ENCODE peak calls at places on chromosome 6, in four cellular contexts. B is HepG2, X is GM12878, A is K562. H is an unnamed sample.

GRCh38 chr6:40611912-40612311 is 24.7 kb upstream of the LRFN2 start:
- DNase-seq in B (no peak), X (no peak), A (no peak), H (no peak)

GRCh38 chr6:124373386-124373785 is 569.7 kb downstream of the NKAIN2 start:
- DNase-seq in B (no peak), X (no peak), A (no peak), H (no peak)

GRCh38 chr6:142947702-142948480 is 2.9 kb upstream of the HIVEP2 start:
- DNase-seq in B (no peak), X (no peak), A (no peak), H (no peak)

GRCh38 chr6:15626878-15627683 is 35.7 kb downstream of the DTNBP1 start:
- DNase-seq in B (no peak), X (no peak), A (peak), H (no peak)

GRCh38 chr6:41657131-41658094 is 19.1 kb downstream of the MDFI start:
- DNase-seq in B (peak), X (no peak), A (no peak), H (no peak)

GRCh38 chr6:46645265-46645664 is 7.4 kb downstream of the CYP39A1 start:
- DNase-seq in B (no peak), X (no peak), A (no peak), H (no peak)

GRCh38 chr6:84422380-84422968 is 195.0 kb upstream of the CEP162 start:
- DNase-seq in B (peak), X (no peak), A (peak), H (peak)

GRCh38 chr6:152720964-152721363 is 23.3 kb downstream of the MYCT1 start:
- DNase-seq in B (no peak), X (no peak), A (no peak), H (no peak)

GRCh38 chr6:17193376-17193775 is 87.8 kb upstream of the RBM24 start:
- DNase-seq in B (no peak), X (no peak), A (no peak), H (no peak)

GRCh38 chr6:28757429-28758045 is 166.2 kb downstream of the TRIM27 start:
- DNase-seq in B (peak), X (no peak), A (no peak), H (peak)

GRCh38 chr6:13709698-13710551 is 1.7 kb downstream of the RANBP9 start:
- DNase-seq in B (peak), X (no peak), A (peak), H (no peak)

GRCh38 chr6:70820778-70821177 is 136.1 kb downstream of the B3GAT2 start:
- DNase-seq in B (no peak), X (no peak), A (no peak), H (no peak)

GRCh38 chr6:151012321-151013294 is 147.1 kb downstream of the MTHFD1L start:
- DNase-seq in B (peak), X (no peak), A (no peak), H (no peak)

GRCh38 chr6:80467408-80467807 is 360.9 kb downstream of the BCKDHB start:
- DNase-seq in B (no peak), X (no peak), A (no peak), H (no peak)

GRCh38 chr6:143215785-143216184 is 155.1 kb downstream of the AIG1 start:
- DNase-seq in B (no peak), X (no peak), A (no peak), H (no peak)

GRCh38 chr6:54860739-54861138 is 14.2 kb downstream of the FAM83B start:
- DNase-seq in B (no peak), X (no peak), A (no peak), H (no peak)

GRCh38 chr6:13462380-13463326 is 24.7 kb downstream of the GFOD1 start:
- DNase-seq in B (no peak), X (no peak), A (no peak), H (no peak)

GRCh38 chr6:125363360-125364121 is 61.8 kb upstream of the HDDC2 start:
- DNase-seq in B (peak), X (no peak), A (no peak), H (peak)

GRCh38 chr6:156780962-156781705 is 4.0 kb downstream of the ARID1B start:
- DNase-seq in B (no peak), X (no peak), A (no peak), H (no peak)

GRCh38 chr6:15500901-15501805 is 161.7 kb downstream of the DTNBP1 start:
- DNase-seq in B (no peak), X (no peak), A (no peak), H (no peak)

GRCh38 chr6:6881438-6882267 is 226.1 kb upstream of the RREB1 start:
- DNase-seq in B (no peak), X (no peak), A (no peak), H (no peak)

GRCh38 chr6:110646951-110647910 is 168.0 kb downstream of the CDK19 start:
- DNase-seq in B (no peak), X (no peak), A (no peak), H (peak)

GRCh38 chr6:35049885-35050284 is 91.3 kb downstream of the TCP11 start:
- DNase-seq in B (no peak), X (no peak), A (peak), H (no peak)

GRCh38 chr6:169961772-169962561 is 210.5 kb downstream of the ERMARD start:
- DNase-seq in B (no peak), X (no peak), A (no peak), H (peak)
- TF ChIP-seq ETV6 in B (no peak), X (no peak), A (no peak), H (peak)

GRCh38 chr6:32151131-32151884 is 431 bp downstream of the PRRT1 start:
- DNase-seq in B (no peak), X (no peak), A (no peak), H (no peak)
- TF ChIP-seq ETV6 in B (no peak), X (no peak), A (no peak), H (no peak)

GRCh38 chr6:144667517-144667916 is 382.4 kb downstream of the UTRN start:
- DNase-seq in B (no peak), X (no peak), A (no peak), H (no peak)
- TF ChIP-seq ETV6 in B (no peak), X (no peak), A (no peak), H (no peak)

GRCh38 chr6:22146581-22147468 is 150.0 kb downstream of the PRL start:
- DNase-seq in B (no peak), X (no peak), A (no peak), H (no peak)
- TF ChIP-seq ETV6 in B (no peak), X (no peak), A (no peak), H (no peak)

GRCh38 chr6:106339334-106340029 is 13.9 kb upstream of the ATG5 start:
- DNase-seq in B (peak), X (no peak), A (peak), H (peak)

GRCh38 chr6:106334646-106335448 is 9.3 kb upstream of the ATG5 start:
- DNase-seq in B (peak), X (no peak), A (peak), H (peak)
- TF ChIP-seq ETV6 in B (no peak), X (no peak), A (no peak), H (no peak)

GRCh38 chr6:38179300-38179699 is 359.8 kb downstream of the ZFAND3 start:
- DNase-seq in B (no peak), X (no peak), A (no peak), H (peak)
- TF ChIP-seq ETV6 in B (no peak), X (no peak), A (no peak), H (no peak)

GRCh38 chr6:116253505-116254296 is at the start of gene TSPYL4:
- DNase-seq in B (peak), X (peak), A (peak), H (peak)

GRCh38 chr6:116254297-116254724 is 436 bp upstream of the TSPYL4 start:
- DNase-seq in B (no peak), X (no peak), A (no peak), H (no peak)

GRCh38 chr6:116251568-116252384 is 2.1 kb downstream of the TSPYL4 start:
- DNase-seq in B (no peak), X (no peak), A (no peak), H (no peak)

GRCh38 chr6:116255246-116255800 is 1.4 kb upstream of the TSPYL4 start:
- DNase-seq in B (peak), X (no peak), A (no peak), H (no peak)

DNA sequence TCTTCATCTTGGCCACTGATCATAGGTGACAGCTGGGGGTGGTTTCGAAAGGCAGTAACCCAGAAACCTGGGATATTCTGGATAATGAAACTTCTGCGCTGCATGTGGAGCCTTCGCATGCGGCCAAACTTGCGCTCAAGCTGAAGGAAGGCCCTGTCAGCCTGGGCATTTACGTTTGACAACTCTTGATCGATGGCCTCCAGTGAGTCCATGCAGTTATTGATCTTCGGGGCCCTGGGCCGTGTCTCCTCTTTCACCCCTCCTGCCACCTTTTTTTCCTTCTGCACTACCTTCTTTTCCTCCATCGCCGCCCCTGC is 729 bp downstream of the TSPYL4 start:
- DNase-seq in B (no peak), X (no peak), A (no peak), H (no peak)
- TF ChIP-seq ETV6 in B (no peak), X (no peak), A (no peak), H (no peak)

GRCh38 chr6:113329942-113330897 is 526.9 kb upstream of the MARCKS start:
- DNase-seq in B (no peak), X (no peak), A (no peak), H (no peak)
- TF ChIP-seq ETV6 in B (no peak), X (no peak), A (no peak), H (no peak)

DNA sequence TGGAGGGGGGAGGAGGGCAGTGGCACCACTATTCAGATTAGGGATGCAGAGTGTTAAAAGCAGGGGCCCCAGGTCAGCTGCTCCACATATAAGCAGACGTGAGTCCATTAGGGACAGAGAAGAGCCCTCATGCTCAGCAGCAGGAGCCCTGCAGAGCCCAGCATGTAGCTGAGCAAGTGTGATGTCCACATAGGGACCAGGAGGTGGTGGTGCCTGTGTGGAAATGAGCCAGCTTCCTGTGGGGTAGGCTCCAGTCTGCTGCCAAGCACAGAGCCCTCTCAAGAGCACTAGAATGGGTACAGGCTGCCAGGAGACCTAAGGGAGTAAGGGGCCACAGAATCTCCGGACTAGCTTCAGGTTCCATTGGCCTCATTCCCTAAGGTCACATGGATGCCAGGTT is 57.9 kb upstream of the MLN start:
- DNase-seq in B (no peak), X (no peak), A (no peak), H (no peak)
- TF ChIP-seq ETV6 in B (no peak), X (no peak), A (no peak), H (no peak)

DNA sequence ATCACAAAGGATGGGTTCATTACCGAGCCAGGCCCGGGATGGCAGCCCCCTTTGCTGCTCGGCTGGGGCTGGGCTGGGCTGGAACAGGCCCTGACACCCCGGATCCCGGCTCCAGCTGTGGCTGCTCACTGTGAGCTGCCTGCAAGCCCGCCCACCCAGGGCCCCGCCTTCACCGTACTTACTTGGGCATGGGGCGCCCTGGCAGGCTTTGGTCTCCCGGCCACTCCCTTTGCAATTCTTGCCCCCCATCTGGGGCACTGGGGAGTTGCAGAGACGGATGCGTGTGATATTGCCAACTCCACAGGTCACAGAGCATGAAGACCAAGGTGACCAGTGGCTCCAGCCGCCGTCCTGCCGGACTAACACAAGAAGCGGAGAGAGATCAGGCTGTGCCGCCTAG is 16.7 kb downstream of the THBS2 start:
- DNase-seq in B (no peak), X (no peak), A (no peak), H (no peak)
- TF ChIP-seq ETV6 in B (no peak), X (no peak), A (no peak), H (no peak)

H was measured in WTC11.